ENCODE peak calls at places on chromosomes 1 and 21, in five cellular contexts. W is uterus, D is neuronal stem cell, H is esophagus squamous epithelium, K is heart right ventricle. A is an unnamed sample.
A peak's percentile ranks its signal among the peaks of the same experiment; 100 is the strongest.

GRCh38 chr21:25974937-25975336 is 195.6 kb downstream of the APP start:
- DNase-seq in W (no peak), D (no peak), H (no peak), K (peak; percentile 70), A (peak; percentile 69)

GRCh38 chr1:229203991-229204632 is 66.8 kb upstream of the RAB4A start:
- DNase-seq in W (no peak), D (no peak), H (no peak), K (no peak), A (no peak)

GRCh38 chr1:31219489-31219888 is 20.2 kb downstream of the NKAIN1 start:
- DNase-seq in W (no peak), D (no peak), H (no peak), K (no peak), A (no peak)

GRCh38 chr1:29986986-29987385 is 736.4 kb downstream of the MATN1 start:
- DNase-seq in W (no peak), D (no peak), H (no peak), K (no peak), A (no peak)

GRCh38 chr1:112099979-112100378 is 110.5 kb upstream of the KCND3 start:
- DNase-seq in W (no peak), D (no peak), H (no peak), K (no peak), A (no peak)

GRCh38 chr1:14850563-14850962 is 252.1 kb downstream of the KAZN start:
- DNase-seq in W (no peak), D (no peak), H (no peak), K (no peak), A (no peak)

GRCh38 chr1:175158133-175158532 is 34.4 kb downstream of the KIAA0040 start:
- DNase-seq in W (no peak), D (no peak), H (no peak), K (no peak), A (no peak)

GRCh38 chr1:1349256-1350012 is at the start of gene DVL1:
- DNase-seq in W (peak; percentile 75), D (peak; percentile 69), H (no peak), K (peak; percentile 67), A (peak; percentile 64)

GRCh38 chr1:67144696-67145095 is 9.9 kb upstream of the C1orf141 start:
- DNase-seq in W (no peak), D (no peak), H (no peak), K (no peak), A (no peak)

GRCh38 chr1:53526451-53527101 is 67.4 kb downstream of the DMRTB1 start:
- DNase-seq in W (peak; percentile 73), D (no peak), H (no peak), K (peak; percentile 55), A (peak; percentile 58)

GRCh38 chr1:218537131-218537904 is 192.2 kb downstream of the TGFB2 start:
- DNase-seq in W (no peak), D (no peak), H (no peak), K (no peak), A (no peak)

GRCh38 chr1:220950576-220950975 is 71.3 kb downstream of the HLX start:
- DNase-seq in W (no peak), D (no peak), H (no peak), K (no peak), A (no peak)

GRCh38 chr1:188599313-188599712 is 1770.6 kb downstream of the PLA2G4A start:
- DNase-seq in W (no peak), D (no peak), H (no peak), K (no peak), A (no peak)

GRCh38 chr1:223018534-223018933 is 124.5 kb downstream of the TLR5 start:
- DNase-seq in W (no peak), D (no peak), H (no peak), K (no peak), A (no peak)

GRCh38 chr1:44423706-44424546 is 18.9 kb downstream of the RNF220 start:
- DNase-seq in W (peak; percentile 57), D (no peak), H (no peak), K (peak; percentile 77), A (peak; percentile 47)

GRCh38 chr1:206935491-206936067 is 10.7 kb downstream of the PIGR start:
- DNase-seq in W (no peak), D (no peak), H (no peak), K (no peak), A (no peak)

GRCh38 chr21:41770901-41771624 is 4.2 kb upstream of the RIPK4 start:
- DNase-seq in W (no peak), D (no peak), H (no peak), K (no peak), A (no peak)

GRCh38 chr21:41771625-41771945 is 4.7 kb upstream of the RIPK4 start:
- DNase-seq in W (no peak), D (no peak), H (no peak), K (no peak), A (no peak)

GRCh38 chr21:41769933-41770332 is 3.1 kb upstream of the RIPK4 start:
- DNase-seq in W (no peak), D (no peak), H (no peak), K (no peak), A (no peak)

GRCh38 chr21:41774467-41775151 is 7.8 kb upstream of the RIPK4 start:
- DNase-seq in W (no peak), D (no peak), H (no peak), K (no peak), A (no peak)

DNA sequence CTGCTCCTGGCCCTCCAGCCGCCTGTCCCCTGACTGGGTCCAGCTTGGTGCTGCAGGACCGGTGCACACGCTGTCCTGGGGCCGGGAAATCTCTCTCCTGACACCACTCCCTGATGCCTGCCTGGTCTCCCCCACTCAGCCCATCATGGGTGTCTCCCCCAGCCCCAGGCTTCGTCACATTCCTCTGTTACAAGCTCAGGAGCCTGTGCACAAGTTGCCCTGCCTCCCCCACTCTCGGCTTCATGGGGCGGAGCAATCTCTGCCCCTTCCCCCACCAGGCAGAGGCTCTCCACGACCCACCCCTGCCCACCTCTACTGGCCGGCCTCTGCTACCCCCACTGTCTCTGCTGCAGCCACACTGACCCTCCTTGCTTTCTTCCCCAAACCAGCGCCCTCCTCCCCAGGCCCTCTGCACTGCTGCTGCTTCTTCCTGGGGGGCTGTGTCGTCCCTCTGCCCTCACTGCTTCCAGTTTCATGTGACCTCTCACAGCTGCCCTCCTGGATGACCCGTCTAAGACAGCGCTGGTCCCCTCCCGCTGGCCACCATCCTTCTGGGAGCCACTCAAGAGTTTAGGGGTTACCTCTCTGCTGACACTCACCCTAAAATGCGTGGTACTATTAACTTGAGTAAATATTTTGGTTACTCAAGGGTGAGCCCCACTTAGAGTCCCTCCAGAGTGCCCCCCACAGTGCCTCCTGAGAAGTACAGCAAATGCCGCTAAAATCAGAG is 5.7 kb upstream of the RIPK4 start:
- DNase-seq in W (no peak), D (no peak), H (no peak), K (no peak), A (no peak)
- H3K4me3 ChIP-seq in W (no peak overlapping the region), D (no peak overlapping the region), H (no peak overlapping the region), K (no peak overlapping the region), A (no peak overlapping the region)

GRCh38 chr1:3091334-3091733 is 22.3 kb downstream of the PRDM16 start:
- DNase-seq in W (no peak), D (no peak), H (no peak), K (no peak), A (no peak)

GRCh38 chr1:3096360-3096759 is 27.4 kb downstream of the PRDM16 start:
- DNase-seq in W (no peak), D (no peak), H (no peak), K (no peak), A (no peak)

GRCh38 chr1:3092530-3092929 is 23.5 kb downstream of the PRDM16 start:
- DNase-seq in W (no peak), D (no peak), H (no peak), K (no peak), A (no peak)

GRCh38 chr1:3094863-3095780 is 26.1 kb downstream of the PRDM16 start:
- DNase-seq in W (no peak), D (no peak), H (no peak), K (no peak), A (no peak)

GRCh38 chr1:3093928-3094626 is 25.1 kb downstream of the PRDM16 start:
- DNase-seq in W (no peak), D (no peak), H (no peak), K (no peak), A (no peak)
- H3K9me3 ChIP-seq in W (no peaks in the 10 kb centered on the region), D (no peaks in the 10 kb centered on the region), H (no peaks in the 10 kb centered on the region), K (no peaks in the 10 kb centered on the region), A (no peaks in the 10 kb centered on the region)

DNA sequence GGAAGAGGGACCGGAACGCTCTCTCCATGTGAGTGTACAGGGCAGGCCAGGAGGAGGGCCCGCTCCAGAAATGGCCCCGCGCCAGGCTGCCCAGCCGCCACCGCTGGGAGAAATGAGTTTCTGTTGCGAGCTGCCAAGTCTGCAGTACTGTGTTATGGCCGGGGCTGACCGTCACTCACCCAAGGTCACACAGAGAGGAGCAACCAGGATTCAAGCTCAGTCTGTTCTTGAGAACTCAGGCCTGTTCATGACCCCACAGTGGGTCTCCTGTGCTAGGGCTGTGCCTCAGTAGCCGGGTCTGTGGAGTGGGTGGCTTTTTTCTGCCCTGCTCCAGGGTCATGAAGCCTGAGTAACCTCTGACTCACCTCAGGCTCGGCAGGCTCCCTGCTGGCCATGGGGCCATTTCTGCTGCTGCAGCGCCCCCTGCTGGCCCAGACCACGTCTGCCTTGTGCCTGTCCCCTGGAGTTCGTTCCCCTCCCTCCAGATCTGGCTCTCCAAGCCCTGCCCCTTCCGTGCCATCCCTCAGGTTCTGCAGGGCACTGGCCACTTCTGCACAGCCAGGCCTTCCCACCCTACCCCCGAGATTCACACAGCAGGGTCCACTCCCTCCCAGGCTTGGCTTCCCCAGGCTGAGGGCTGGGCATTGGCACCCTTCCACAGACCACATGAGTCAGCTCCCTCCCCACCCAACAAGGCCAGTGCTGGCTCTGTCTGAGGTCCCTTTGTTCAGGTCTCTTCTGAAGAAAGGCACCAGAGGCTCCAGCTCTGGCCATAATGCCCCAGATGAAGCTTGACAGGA is 51.8 kb downstream of the EDN2 start:
- DNase-seq in W (peak; percentile 79), D (peak; percentile 76), H (peak; percentile 7), K (peak; percentile 86), A (peak; percentile 88)
- H3K4me3 ChIP-seq in W (no peak overlapping the region), D (no peak overlapping the region), H (peak overlapping the region; percentile 8), K (no peak overlapping the region), A (peak overlapping the region; percentile 5)

GRCh38 chr21:15367061-15367626 is 302.3 kb upstream of the NRIP1 start:
- DNase-seq in W (no peak), D (no peak), H (no peak), K (no peak), A (no peak)
- H3K9me3 ChIP-seq in W (no peaks in the 10 kb centered on the region), D (peaks cover 3% of the 10 kb centered on the region), H (no peaks in the 10 kb centered on the region), K (peaks cover 17% of the 10 kb centered on the region), A (peaks cover 18% of the 10 kb centered on the region)

GRCh38 chr1:97906567-97907228 is 14.1 kb downstream of the DPYD start:
- DNase-seq in W (peak; percentile 29), D (no peak), H (no peak), K (no peak), A (peak; percentile 39)
- H3K4me3 ChIP-seq in W (no peak overlapping the region), D (no peak overlapping the region), H (no peak overlapping the region), K (no peak overlapping the region), A (no peak overlapping the region)

GRCh38 chr21:10418649-10419048 is 102.7 kb upstream of the TPTE start:
- DNase-seq in W (no peak), D (no peak), H (no peak), K (no peak), A (no peak)
- H3K9me3 ChIP-seq in W (no peaks in the 10 kb centered on the region), D (peaks cover 35% of the 10 kb centered on the region), H (no peaks in the 10 kb centered on the region), K (peaks cover 88% of the 10 kb centered on the region), A (peaks cover 50% of the 10 kb centered on the region)

A was measured in left ventricle myocardium inferior.